ENCODE peak calls at places on chromosomes 5 and 9, in seven cellular contexts. B is WTC11, I is GM12891, F is dorsolateral prefrontal cortex, O is esophagus squamous epithelium, N is fibroblast of the conjunctiva, A is M059J. E is an unnamed sample.

GRCh38 chr9:106864533-106865143 is 1.7 kb downstream of the ZNF462 start:
- DNase-seq in B (no peak), I (no peak), F (no peak), O (no peak), N (no peak), A (peak), E (peak)

GRCh38 chr9:14304242-14304641 is 9.7 kb downstream of the NFIB start:
- DNase-seq in B (no peak), I (no peak), F (no peak), O (no peak), N (no peak), A (no peak), E (no peak)

GRCh38 chr5:145941677-145942130 is 5.3 kb downstream of the SH3RF2 start:
- DNase-seq in B (no peak), I (no peak), F (no peak), O (no peak), N (no peak), A (peak), E (no peak)

GRCh38 chr5:42064821-42065220 is 139.7 kb downstream of the FBXO4 start:
- DNase-seq in B (no peak), I (no peak), F (no peak), O (no peak), N (no peak), A (peak), E (no peak)

GRCh38 chr5:180401236-180401907 is 48.2 kb upstream of the GFPT2 start:
- DNase-seq in B (no peak), I (no peak), F (no peak), O (no peak), N (no peak), A (no peak), E (no peak)

GRCh38 chr9:98787766-98788335 is 8.5 kb downstream of the ANKS6 start:
- DNase-seq in B (no peak), I (no peak), F (no peak), O (no peak), N (no peak), A (no peak), E (no peak)

GRCh38 chr5:148585988-148586387 is 68.3 kb downstream of the HTR4 start:
- DNase-seq in B (peak), I (no peak), F (no peak), O (no peak), N (no peak), A (no peak), E (peak)

GRCh38 chr5:170357853-170358497 is 31.2 kb downstream of the KCNMB1 start:
- DNase-seq in B (no peak), I (no peak), F (no peak), O (peak), N (no peak), A (no peak), E (peak)

GRCh38 chr9:81499021-81499454 is 190.3 kb downstream of the TLE1 start:
- DNase-seq in B (no peak), I (no peak), F (no peak), O (no peak), N (peak), A (peak), E (peak)

GRCh38 chr9:6907772-6908381 is 150.1 kb downstream of the KDM4C start:
- DNase-seq in B (no peak), I (no peak), F (no peak), O (no peak), N (peak), A (peak), E (peak)

GRCh38 chr5:154176191-154176590 is 14.3 kb upstream of the GALNT10 start:
- DNase-seq in B (no peak), I (no peak), F (no peak), O (no peak), N (no peak), A (peak), E (no peak)

GRCh38 chr5:59115345-59115744 is 532.5 kb downstream of the RAB3C start:
- DNase-seq in B (no peak), I (no peak), F (no peak), O (no peak), N (no peak), A (peak), E (no peak)

GRCh38 chr9:2453701-2454100 is 167.9 kb upstream of the VLDLR start:
- DNase-seq in B (no peak), I (no peak), F (no peak), O (no peak), N (no peak), A (no peak), E (no peak)

GRCh38 chr5:378301-378891 is 56.9 kb downstream of the AHRR start:
- DNase-seq in B (no peak), I (no peak), F (peak), O (no peak), N (no peak), A (peak), E (no peak)

GRCh38 chr9:17004500-17004899 is 130.3 kb upstream of the CNTLN start:
- DNase-seq in B (no peak), I (no peak), F (no peak), O (no peak), N (peak), A (peak), E (no peak)

GRCh38 chr5:181188700-181189362 is 16.2 kb downstream of the TRIM7 start:
- DNase-seq in B (peak), I (no peak), F (peak), O (no peak), N (peak), A (peak), E (peak)

GRCh38 chr5:132439521-132440206 is 50.9 kb downstream of the IRF1 start:
- DNase-seq in B (no peak), I (no peak), F (no peak), O (no peak), N (peak), A (peak), E (peak)

GRCh38 chr9:113503613-113504230 is 40.2 kb downstream of the RGS3 start:
- DNase-seq in B (no peak), I (no peak), F (no peak), O (no peak), N (no peak), A (no peak), E (no peak)

E was measured in trophoblast cell.